ENCODE peak calls at places on chromosomes 16 and 17, in seven cellular contexts. P is GM12878, C is H54, N is Peyer's patch, L is right lobe of liver, W is prostate gland, O is uterus. R is an unnamed sample.

GRCh38 chr17:33335491-33336173 is 42.5 kb upstream of the ASIC2 start:
- DNase-seq in O (no peak), L (no peak), P (no peak), C (no peak), N (no peak), W (no peak), R (no peak)

GRCh38 chr16:15539197-15539596 is 103.8 kb downstream of the MARF1 start:
- DNase-seq in L (no peak), O (no peak), N (no peak), C (no peak), P (no peak), W (no peak), R (peak)

GRCh38 chr17:75174996-75175395 is 7.8 kb downstream of the SUMO2 start:
- DNase-seq in W (no peak), L (no peak), N (no peak), O (no peak), P (no peak), C (no peak), R (no peak)

GRCh38 chr16:31127182-31127581 is 8.3 kb downstream of the PRSS8 start:
- DNase-seq in L (no peak), N (no peak), C (no peak), W (no peak), O (no peak), P (no peak), R (no peak)

GRCh38 chr16:87212026-87212425 is 105.2 kb downstream of the C16orf95 start:
- DNase-seq in L (no peak), P (no peak), O (no peak), C (no peak), N (no peak), W (no peak), R (no peak)

GRCh38 chr17:299546-299945 is 53.1 kb downstream of the RPH3AL start:
- DNase-seq in N (no peak), O (no peak), W (no peak), L (peak), P (no peak), C (no peak), R (no peak)

GRCh38 chr17:17181666-17182600 is 24.2 kb downstream of the PLD6 start:
- DNase-seq in O (no peak), N (no peak), C (no peak), W (no peak), L (no peak), P (peak), R (no peak)

GRCh38 chr16:84446086-84446485 is 58.4 kb downstream of the MEAK7 start:
- DNase-seq in O (no peak), N (peak), P (no peak), C (no peak), W (no peak), L (no peak), R (no peak)

GRCh38 chr17:63545302-63545928 is 4.9 kb upstream of the DCAF7 start:
- DNase-seq in C (no peak), W (no peak), O (no peak), L (no peak), P (no peak), N (no peak), R (no peak)

GRCh38 chr17:4849011-4849536 is 15.9 kb downstream of the MINK1 start:
- DNase-seq in C (no peak), L (no peak), O (no peak), P (no peak), N (no peak), W (peak), R (no peak)

GRCh38 chr17:73342057-73342522 is 30.3 kb upstream of the CDC42EP4 start:
- DNase-seq in L (no peak), C (peak), N (no peak), O (peak), P (peak), W (peak), R (peak)

GRCh38 chr16:64089697-64090096 is 1032.2 kb downstream of the CDH11 start:
- DNase-seq in C (no peak), W (no peak), N (no peak), O (no peak), L (no peak), P (no peak), R (no peak)

GRCh38 chr16:2328428-2328827 is 12.1 kb downstream of the ABCA3 start:
- DNase-seq in L (no peak), P (no peak), O (no peak), N (no peak), C (no peak), W (no peak), R (no peak)

GRCh38 chr16:82763371-82763770 is 136.6 kb downstream of the CDH13 start:
- DNase-seq in P (no peak), L (no peak), O (no peak), C (no peak), N (no peak), W (no peak), R (no peak)

GRCh38 chr17:76076765-76077581 is 2.0 kb upstream of the ZACN start:
- DNase-seq in C (no peak), L (no peak), W (no peak), O (no peak), N (no peak), P (no peak), R (peak)

GRCh38 chr17:12918132-12918531 is 99.7 kb downstream of the ELAC2 start:
- DNase-seq in N (no peak), O (no peak), W (no peak), P (no peak), L (no peak), C (peak), R (no peak)

GRCh38 chr16:21159281-21159951 is 942 bp downstream of the LDAF1 start:
- DNase-seq in O (peak), N (peak), P (no peak), W (peak), L (peak), C (no peak), R (no peak)

GRCh38 chr16:82881517-82881916 is 254.7 kb downstream of the CDH13 start:
- DNase-seq in P (no peak), L (no peak), C (no peak), N (no peak), W (no peak), O (no peak), R (no peak)

GRCh38 chr17:80818871-80819270 is 172.8 kb upstream of the CHMP6 start:
- DNase-seq in N (peak), W (no peak), O (no peak), C (no peak), P (no peak), L (no peak), R (no peak)

GRCh38 chr16:89290887-89291286 is 73.4 kb downstream of the ZNF778 start:
- DNase-seq in C (no peak), L (no peak), N (no peak), O (no peak), P (no peak), W (no peak), R (peak)

GRCh38 chr16:20638711-20639335 is 58.7 kb downstream of the ACSM1 start:
- DNase-seq in O (no peak), N (no peak), L (no peak), P (no peak), W (no peak), C (no peak), R (no peak)

GRCh38 chr16:280005-280421 is 378 bp upstream of the ARHGDIG start:
- DNase-seq in C (no peak), P (no peak), O (no peak), L (no peak), W (no peak), N (no peak), R (no peak)

GRCh38 chr16:19245326-19245925 is 40.1 kb upstream of the CLEC19A start:
- DNase-seq in C (no peak), O (no peak), W (peak), L (no peak), N (no peak), P (no peak), R (no peak)

GRCh38 chr16:48206594-48207242 is 37.4 kb upstream of the LONP2 start:
- DNase-seq in C (no peak), O (no peak), P (no peak), N (no peak), L (peak), W (no peak), R (no peak)

GRCh38 chr17:67784364-67785121 is 40.8 kb upstream of the BPTF start:
- DNase-seq in C (no peak), O (no peak), N (no peak), L (no peak), W (no peak), P (no peak), R (no peak)
- TF ChIP-seq POLR2A in C (no peak), O (no peak), N (no peak), L (no peak), W (no peak), P (no peak), R (no peak)

GRCh38 chr16:67933805-67934204 is 2.1 kb upstream of the CTRL start:
- DNase-seq in L (no peak), N (no peak), C (no peak), O (no peak), P (no peak), W (no peak), R (no peak)
- TF ChIP-seq POLR2A in L (no peak), N (no peak), C (no peak), O (no peak), P (peak), W (no peak), R (no peak)

GRCh38 chr16:11835891-11836652 is 15.3 kb downstream of the RSL1D1 start:
- DNase-seq in L (no peak), N (no peak), P (no peak), W (no peak), O (no peak), C (no peak), R (no peak)
- TF ChIP-seq POLR2A in L (no peak), N (no peak), P (no peak), W (no peak), O (no peak), C (no peak), R (peak)

DNA sequence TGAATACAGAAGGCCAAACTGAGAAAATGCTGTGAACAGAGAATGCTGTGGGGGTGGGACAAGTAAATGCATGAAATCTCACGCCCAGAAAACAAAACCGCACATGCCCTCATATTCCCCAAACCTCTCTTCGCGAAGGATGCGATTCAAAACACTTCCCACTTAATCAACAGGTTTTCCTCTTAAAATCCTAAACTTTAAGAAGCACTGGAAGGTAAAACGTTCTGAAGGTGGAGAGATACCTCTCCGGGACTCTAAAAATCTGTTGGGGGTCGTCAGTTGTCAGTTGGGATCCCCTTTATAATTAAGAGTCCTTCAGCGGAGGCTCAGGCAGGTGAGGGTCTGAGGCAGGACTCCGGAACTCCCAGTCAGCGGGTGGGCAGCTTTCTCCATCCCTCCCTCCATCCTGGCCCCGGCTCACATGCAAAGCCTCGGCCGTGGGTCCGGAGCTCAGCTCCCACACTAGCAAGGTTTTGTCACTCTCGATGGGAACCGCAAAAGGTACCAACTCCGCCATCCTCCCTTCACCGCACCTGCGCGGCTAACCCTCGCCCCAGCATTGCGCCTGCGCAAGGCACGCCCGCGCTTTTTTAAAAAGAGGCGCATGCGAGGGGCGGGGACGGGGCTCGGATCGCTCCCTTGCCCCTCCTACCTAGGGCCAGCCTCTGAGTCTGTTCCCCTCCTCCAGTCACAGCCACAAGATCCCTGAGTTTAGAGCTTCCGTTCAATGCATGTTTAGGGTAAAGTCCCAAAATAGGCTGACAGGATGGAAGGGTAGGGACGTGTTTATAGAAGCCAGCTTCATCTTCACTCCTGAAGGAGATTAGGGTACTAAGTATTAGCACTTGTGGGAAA is at the start of gene RDM1:
- DNase-seq in C (peak), N (peak), P (peak), W (peak), O (no peak), L (peak), R (peak)
- TF ChIP-seq POLR2A in C (peak), N (no peak), P (peak), W (no peak), O (no peak), L (no peak), R (no peak)

GRCh38 chr17:64632606-64633005 is 29.5 kb downstream of the SMURF2 start:
- DNase-seq in N (no peak), C (no peak), W (no peak), P (no peak), L (no peak), O (no peak), R (no peak)
- TF ChIP-seq POLR2A in N (no peak), C (no peak), W (no peak), P (no peak), L (no peak), O (no peak), R (no peak)

DNA sequence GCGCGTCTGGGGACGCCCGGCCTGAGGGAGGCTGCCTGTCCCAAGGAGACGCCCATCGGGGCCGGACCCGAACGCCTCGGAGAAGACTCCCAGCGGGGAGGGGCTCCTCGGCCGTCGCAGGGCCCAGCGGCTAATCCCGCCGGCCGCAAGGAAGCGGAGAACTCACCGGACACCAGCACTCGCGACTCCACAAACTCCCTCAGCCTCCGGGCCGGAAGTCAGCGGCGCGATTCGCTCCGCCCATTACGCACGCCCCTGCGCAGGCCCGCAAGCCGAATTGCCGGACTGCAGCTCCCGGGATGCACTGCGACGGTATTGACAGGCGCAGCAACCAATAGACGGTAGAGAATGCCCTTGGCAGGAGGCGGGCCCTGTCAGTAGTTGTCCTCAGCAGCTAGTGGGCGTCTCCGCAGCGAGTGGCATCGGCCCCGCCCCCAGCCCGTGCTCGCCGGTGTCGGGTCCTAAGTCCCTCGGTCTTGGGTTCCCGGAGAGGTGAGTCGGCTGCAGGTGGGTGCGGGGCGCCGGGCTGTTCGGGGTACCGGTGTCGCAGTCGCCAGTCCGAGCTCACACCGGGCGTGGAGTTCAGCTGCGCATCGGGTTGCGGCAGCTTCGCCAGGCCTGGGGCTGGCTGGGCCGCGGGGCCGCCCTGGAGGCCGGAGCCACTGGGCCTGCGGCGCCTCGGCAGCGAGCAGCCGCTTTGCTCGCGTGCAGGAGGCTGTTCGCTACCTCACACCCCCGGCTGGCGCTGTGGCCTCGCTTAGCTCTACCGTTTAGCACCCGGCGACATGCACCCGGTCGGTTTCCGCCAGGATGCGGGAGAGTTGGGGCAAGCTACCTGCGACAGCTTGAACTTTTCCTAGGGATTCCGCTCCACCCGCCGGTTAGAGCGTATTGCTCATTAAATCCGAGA is at the start of the genes ZNF174 and ZSCAN32:
- DNase-seq in O (peak), L (peak), P (peak), W (peak), C (peak), N (peak), R (peak)
- TF ChIP-seq POLR2A in O (no peak), L (peak), P (peak), W (peak), C (peak), N (peak), R (no peak)

GRCh38 chr17:81858170-81858966 is 2.0 kb downstream of the P4HB start:
- DNase-seq in O (no peak), C (no peak), W (no peak), P (no peak), L (peak), N (no peak), R (no peak)
- TF ChIP-seq POLR2A in O (no peak), C (no peak), W (no peak), P (no peak), L (no peak), N (no peak), R (no peak)

GRCh38 chr17:28370035-28370743 is at the start of gene VTN:
- DNase-seq in N (no peak), P (no peak), W (no peak), O (no peak), C (no peak), L (peak), R (no peak)
- TF ChIP-seq POLR2A in N (no peak), P (peak), W (no peak), O (no peak), C (no peak), L (peak), R (no peak)

GRCh38 chr17:45226620-45227019 is 4.9 kb downstream of the FMNL1 start:
- DNase-seq in O (no peak), P (no peak), C (no peak), W (no peak), N (no peak), L (no peak), R (no peak)

GRCh38 chr17:45224671-45225050 is 3.0 kb downstream of the FMNL1 start:
- DNase-seq in W (no peak), O (no peak), N (no peak), P (no peak), C (peak), L (no peak), R (no peak)

GRCh38 chr17:45225964-45226530 is 4.4 kb downstream of the FMNL1 start:
- DNase-seq in W (no peak), O (peak), L (peak), P (peak), N (peak), C (no peak), R (no peak)

GRCh38 chr17:45223541-45224528 is 2.1 kb downstream of the FMNL1 start:
- DNase-seq in C (peak), P (no peak), N (no peak), L (no peak), W (no peak), O (no peak), R (no peak)

DNA sequence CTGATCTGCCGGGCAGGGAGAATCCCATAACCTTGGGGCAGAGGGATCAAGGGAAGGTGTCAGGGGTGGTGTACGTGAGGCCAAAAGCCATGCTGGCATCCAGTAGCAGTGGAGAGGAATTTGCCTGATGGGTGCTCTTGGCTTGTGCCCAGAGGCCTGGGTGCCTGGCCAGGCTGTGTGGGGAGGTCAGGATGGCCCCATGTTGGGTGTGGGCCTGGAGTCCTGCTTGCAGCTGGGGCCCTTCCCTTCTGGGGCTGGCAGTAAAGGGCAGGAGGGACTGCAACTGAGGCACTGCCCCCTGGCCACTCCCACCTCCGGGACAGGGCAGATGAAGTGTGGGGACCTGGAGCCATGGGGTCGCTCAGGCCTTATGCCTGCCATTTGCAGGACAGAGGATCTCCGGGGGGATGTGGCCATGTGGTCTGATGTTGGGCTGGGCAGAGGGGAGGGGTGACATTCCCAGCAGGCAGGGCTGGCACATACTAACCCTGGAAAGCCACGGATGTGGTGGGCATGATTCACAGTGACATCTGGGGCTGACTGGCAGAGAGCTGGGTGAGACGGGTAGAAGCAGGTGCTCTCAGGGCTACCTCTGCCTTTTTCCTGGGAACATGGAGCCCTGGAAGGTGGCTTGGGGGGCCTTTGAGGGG is 3.5 kb downstream of the FMNL1 start:
- DNase-seq in W (no peak), P (no peak), N (no peak), L (no peak), O (no peak), C (peak), R (no peak)
- TF ChIP-seq POLR2A in W (no peak), P (peak), N (no peak), L (no peak), O (no peak), C (no peak), R (no peak)